ENCODE peak calls at places on chromosomes 11 and 22, in six cellular contexts. One of them, this sample, is unnamed.

GRCh38 chr11:10459029-10459970 is 4.2 kb downstream of the AMPD3 start:
- DNase-seq in kidney epithelial cell: no peak
- DNase-seq in colonic mucosa: no peak
- DNase-seq in AG10803: no peak
- DNase-seq in stimulated activated CD4-positive, alpha-beta T cell treated with anti-CD3 and anti-CD28 coated beads, Interleukin-15, amount 100 ng/mL, for 48 hours: no peak
- DNase-seq in A549: no peak
- DNase-seq in this sample: no peak

GRCh38 chr11:12900496-12900895 is 108.6 kb upstream of the RASSF10 start:
- DNase-seq in kidney epithelial cell: peak
- DNase-seq in colonic mucosa: no peak
- DNase-seq in AG10803: peak
- DNase-seq in stimulated activated CD4-positive, alpha-beta T cell treated with anti-CD3 and anti-CD28 coated beads, Interleukin-15, amount 100 ng/mL, for 48 hours: no peak
- DNase-seq in A549: peak
- DNase-seq in this sample: peak

GRCh38 chr22:19218541-19219233 is 40.2 kb upstream of the SLC25A1 start:
- DNase-seq in kidney epithelial cell: no peak
- DNase-seq in colonic mucosa: no peak
- DNase-seq in AG10803: no peak
- DNase-seq in stimulated activated CD4-positive, alpha-beta T cell treated with anti-CD3 and anti-CD28 coated beads, Interleukin-15, amount 100 ng/mL, for 48 hours: no peak
- DNase-seq in A549: no peak
- DNase-seq in this sample: no peak

GRCh38 chr11:87176044-87176443 is 138.3 kb downstream of the TMEM135 start:
- DNase-seq in kidney epithelial cell: no peak
- DNase-seq in colonic mucosa: no peak
- DNase-seq in AG10803: peak
- DNase-seq in stimulated activated CD4-positive, alpha-beta T cell treated with anti-CD3 and anti-CD28 coated beads, Interleukin-15, amount 100 ng/mL, for 48 hours: no peak
- DNase-seq in A549: peak
- DNase-seq in this sample: no peak

GRCh38 chr22:37381489-37381888 is 45.8 kb downstream of the ELFN2 start:
- DNase-seq in kidney epithelial cell: no peak
- DNase-seq in colonic mucosa: no peak
- DNase-seq in AG10803: no peak
- DNase-seq in stimulated activated CD4-positive, alpha-beta T cell treated with anti-CD3 and anti-CD28 coated beads, Interleukin-15, amount 100 ng/mL, for 48 hours: no peak
- DNase-seq in A549: no peak
- DNase-seq in this sample: no peak

GRCh38 chr22:36330655-36331305 is 57.0 kb downstream of the MYH9 start:
- DNase-seq in kidney epithelial cell: no peak
- DNase-seq in colonic mucosa: peak
- DNase-seq in AG10803: peak
- DNase-seq in stimulated activated CD4-positive, alpha-beta T cell treated with anti-CD3 and anti-CD28 coated beads, Interleukin-15, amount 100 ng/mL, for 48 hours: no peak
- DNase-seq in A549: no peak
- DNase-seq in this sample: peak

GRCh38 chr11:130817608-130817944 is 98.7 kb downstream of the SNX19 start:
- DNase-seq in kidney epithelial cell: no peak
- DNase-seq in colonic mucosa: no peak
- DNase-seq in AG10803: peak
- DNase-seq in stimulated activated CD4-positive, alpha-beta T cell treated with anti-CD3 and anti-CD28 coated beads, Interleukin-15, amount 100 ng/mL, for 48 hours: no peak
- DNase-seq in A549: no peak
- DNase-seq in this sample: peak

GRCh38 chr11:24609778-24610177 is 112.9 kb downstream of the LUZP2 start:
- DNase-seq in kidney epithelial cell: no peak
- DNase-seq in colonic mucosa: no peak
- DNase-seq in AG10803: no peak
- DNase-seq in stimulated activated CD4-positive, alpha-beta T cell treated with anti-CD3 and anti-CD28 coated beads, Interleukin-15, amount 100 ng/mL, for 48 hours: no peak
- DNase-seq in A549: no peak
- DNase-seq in this sample: no peak

GRCh38 chr22:47056361-47056760 is 293.9 kb downstream of the TBC1D22A start:
- DNase-seq in kidney epithelial cell: no peak
- DNase-seq in colonic mucosa: no peak
- DNase-seq in AG10803: no peak
- DNase-seq in stimulated activated CD4-positive, alpha-beta T cell treated with anti-CD3 and anti-CD28 coated beads, Interleukin-15, amount 100 ng/mL, for 48 hours: no peak
- DNase-seq in A549: no peak
- DNase-seq in this sample: no peak

GRCh38 chr11:12159351-12160099 is 49.1 kb downstream of the MICAL2 start:
- DNase-seq in kidney epithelial cell: no peak
- DNase-seq in colonic mucosa: no peak
- DNase-seq in AG10803: peak
- DNase-seq in stimulated activated CD4-positive, alpha-beta T cell treated with anti-CD3 and anti-CD28 coated beads, Interleukin-15, amount 100 ng/mL, for 48 hours: no peak
- DNase-seq in A549: peak
- DNase-seq in this sample: peak

GRCh38 chr11:75160328-75160757 is 9.4 kb downstream of the SLCO2B1 start:
- DNase-seq in kidney epithelial cell: no peak
- DNase-seq in colonic mucosa: peak
- DNase-seq in AG10803: no peak
- DNase-seq in stimulated activated CD4-positive, alpha-beta T cell treated with anti-CD3 and anti-CD28 coated beads, Interleukin-15, amount 100 ng/mL, for 48 hours: no peak
- DNase-seq in A549: no peak
- DNase-seq in this sample: no peak

GRCh38 chr11:68810164-68810563 is 31.6 kb downstream of the CPT1A start:
- DNase-seq in kidney epithelial cell: no peak
- DNase-seq in colonic mucosa: peak
- DNase-seq in AG10803: no peak
- DNase-seq in stimulated activated CD4-positive, alpha-beta T cell treated with anti-CD3 and anti-CD28 coated beads, Interleukin-15, amount 100 ng/mL, for 48 hours: no peak
- DNase-seq in A549: no peak
- DNase-seq in this sample: no peak

GRCh38 chr11:10878408-10879214 is 20.8 kb upstream of the ZBED5 start:
- DNase-seq in kidney epithelial cell: no peak
- DNase-seq in colonic mucosa: peak
- DNase-seq in AG10803: peak
- DNase-seq in stimulated activated CD4-positive, alpha-beta T cell treated with anti-CD3 and anti-CD28 coated beads, Interleukin-15, amount 100 ng/mL, for 48 hours: no peak
- DNase-seq in A549: peak
- DNase-seq in this sample: peak

GRCh38 chr11:87462171-87462570 is 424.4 kb downstream of the TMEM135 start:
- DNase-seq in kidney epithelial cell: no peak
- DNase-seq in colonic mucosa: no peak
- DNase-seq in AG10803: no peak
- DNase-seq in stimulated activated CD4-positive, alpha-beta T cell treated with anti-CD3 and anti-CD28 coated beads, Interleukin-15, amount 100 ng/mL, for 48 hours: no peak
- DNase-seq in A549: no peak
- DNase-seq in this sample: no peak

GRCh38 chr22:43923191-43923590 is 414 bp upstream of the PNPLA3 start:
- DNase-seq in kidney epithelial cell: no peak
- DNase-seq in colonic mucosa: no peak
- DNase-seq in AG10803: no peak
- DNase-seq in stimulated activated CD4-positive, alpha-beta T cell treated with anti-CD3 and anti-CD28 coated beads, Interleukin-15, amount 100 ng/mL, for 48 hours: no peak
- DNase-seq in A549: no peak
- DNase-seq in this sample: no peak

GRCh38 chr22:46352691-46353386 is 17.3 kb downstream of the TRMU start:
- DNase-seq in kidney epithelial cell: no peak
- DNase-seq in colonic mucosa: no peak
- DNase-seq in AG10803: no peak
- DNase-seq in stimulated activated CD4-positive, alpha-beta T cell treated with anti-CD3 and anti-CD28 coated beads, Interleukin-15, amount 100 ng/mL, for 48 hours: no peak
- DNase-seq in A549: peak
- DNase-seq in this sample: no peak

GRCh38 chr11:78268516-78269410 is 80.0 kb downstream of the USP35 start:
- DNase-seq in kidney epithelial cell: no peak
- DNase-seq in colonic mucosa: no peak
- DNase-seq in AG10803: peak
- DNase-seq in stimulated activated CD4-positive, alpha-beta T cell treated with anti-CD3 and anti-CD28 coated beads, Interleukin-15, amount 100 ng/mL, for 48 hours: no peak
- DNase-seq in A549: no peak
- DNase-seq in this sample: peak

This sample was measured in GM03348.